ENCODE peak calls at places on chromosomes 7 and 10, in ten cellular contexts. One of them, this sample, is unnamed.

GRCh38 chr7:116490351-116490750 is 9.2 kb upstream of the CAV2 start:
- DNase-seq in thoracic aorta: no peak
- DNase-seq in breast epithelium: no peak
- DNase-seq in epithelial cell of esophagus: no peak
- DNase-seq in AG10803: no peak
- DNase-seq in heart left ventricle: no peak
- DNase-seq in progenitor cell of endocrine pancreas: no peak
- DNase-seq in RWPE1: no peak
- DNase-seq in IMR-90: no peak
- DNase-seq in kidney epithelial cell: no peak
- DNase-seq in this sample: no peak

GRCh38 chr7:106866298-106867281 is 1.5 kb downstream of the PIK3CG start:
- DNase-seq in thoracic aorta: no peak
- DNase-seq in breast epithelium: no peak
- DNase-seq in epithelial cell of esophagus: no peak
- DNase-seq in AG10803: no peak
- DNase-seq in heart left ventricle: no peak
- DNase-seq in progenitor cell of endocrine pancreas: no peak
- DNase-seq in RWPE1: no peak
- DNase-seq in IMR-90: no peak
- DNase-seq in kidney epithelial cell: no peak
- DNase-seq in this sample: no peak

GRCh38 chr10:3886666-3887251 is 101.8 kb upstream of the KLF6 start:
- DNase-seq in thoracic aorta: no peak
- DNase-seq in breast epithelium: no peak
- DNase-seq in epithelial cell of esophagus: peak; percentile 96
- DNase-seq in AG10803: peak; percentile 88
- DNase-seq in heart left ventricle: peak; percentile 30
- DNase-seq in progenitor cell of endocrine pancreas: no peak
- DNase-seq in RWPE1: peak; percentile 48
- DNase-seq in IMR-90: peak; percentile 96
- DNase-seq in kidney epithelial cell: peak; percentile 89
- DNase-seq in this sample: peak; percentile 39

GRCh38 chr10:132397671-132398565 is 918 bp downstream of the PWWP2B start:
- DNase-seq in thoracic aorta: no peak
- DNase-seq in breast epithelium: no peak
- DNase-seq in epithelial cell of esophagus: peak; percentile 76
- DNase-seq in AG10803: peak; percentile 56
- DNase-seq in heart left ventricle: no peak
- DNase-seq in progenitor cell of endocrine pancreas: no peak
- DNase-seq in RWPE1: no peak
- DNase-seq in IMR-90: peak; percentile 47
- DNase-seq in kidney epithelial cell: no peak
- DNase-seq in this sample: no peak

GRCh38 chr10:103783686-103784085 is 71.7 kb downstream of the SH3PXD2A start:
- DNase-seq in thoracic aorta: no peak
- DNase-seq in breast epithelium: no peak
- DNase-seq in epithelial cell of esophagus: no peak
- DNase-seq in AG10803: no peak
- DNase-seq in heart left ventricle: no peak
- DNase-seq in progenitor cell of endocrine pancreas: no peak
- DNase-seq in RWPE1: no peak
- DNase-seq in IMR-90: no peak
- DNase-seq in kidney epithelial cell: no peak
- DNase-seq in this sample: no peak

GRCh38 chr10:97583476-97583875 is 713 bp upstream of the HOGA1 start:
- DNase-seq in thoracic aorta: no peak
- DNase-seq in breast epithelium: no peak
- DNase-seq in epithelial cell of esophagus: no peak
- DNase-seq in AG10803: no peak
- DNase-seq in heart left ventricle: no peak
- DNase-seq in progenitor cell of endocrine pancreas: no peak
- DNase-seq in RWPE1: no peak
- DNase-seq in IMR-90: no peak
- DNase-seq in kidney epithelial cell: no peak
- DNase-seq in this sample: no peak

GRCh38 chr7:147412782-147413186 is 1177.8 kb upstream of the C7orf33 start:
- DNase-seq in thoracic aorta: no peak
- DNase-seq in breast epithelium: no peak
- DNase-seq in epithelial cell of esophagus: peak; percentile 52
- DNase-seq in AG10803: peak; percentile 99
- DNase-seq in heart left ventricle: no peak
- DNase-seq in progenitor cell of endocrine pancreas: no peak
- DNase-seq in RWPE1: peak; percentile 0
- DNase-seq in IMR-90: peak; percentile 91
- DNase-seq in kidney epithelial cell: peak; percentile 42
- DNase-seq in this sample: peak; percentile 63

GRCh38 chr10:48759113-48759901 is 74.6 kb downstream of the WDFY4 start:
- DNase-seq in thoracic aorta: no peak
- DNase-seq in breast epithelium: no peak
- DNase-seq in epithelial cell of esophagus: no peak
- DNase-seq in AG10803: no peak
- DNase-seq in heart left ventricle: no peak
- DNase-seq in progenitor cell of endocrine pancreas: no peak
- DNase-seq in RWPE1: no peak
- DNase-seq in IMR-90: no peak
- DNase-seq in kidney epithelial cell: no peak
- DNase-seq in this sample: no peak

GRCh38 chr7:12066004-12066403 is 145.1 kb upstream of the TMEM106B start:
- DNase-seq in thoracic aorta: no peak
- DNase-seq in breast epithelium: no peak
- DNase-seq in epithelial cell of esophagus: peak; percentile 87
- DNase-seq in AG10803: no peak
- DNase-seq in heart left ventricle: no peak
- DNase-seq in progenitor cell of endocrine pancreas: no peak
- DNase-seq in RWPE1: peak; percentile 5
- DNase-seq in IMR-90: no peak
- DNase-seq in kidney epithelial cell: no peak
- DNase-seq in this sample: no peak

GRCh38 chr7:1665721-1666250 is 4.3 kb upstream of the ELFN1 start:
- DNase-seq in thoracic aorta: no peak
- DNase-seq in breast epithelium: peak; percentile 30
- DNase-seq in epithelial cell of esophagus: peak; percentile 15
- DNase-seq in AG10803: peak; percentile 33
- DNase-seq in heart left ventricle: no peak
- DNase-seq in progenitor cell of endocrine pancreas: peak; percentile 25
- DNase-seq in RWPE1: no peak
- DNase-seq in IMR-90: peak; percentile 4
- DNase-seq in kidney epithelial cell: no peak
- DNase-seq in this sample: no peak

GRCh38 chr7:149284343-149284742 is 22.3 kb downstream of the ZNF783 start:
- DNase-seq in thoracic aorta: no peak
- DNase-seq in breast epithelium: peak; percentile 33
- DNase-seq in epithelial cell of esophagus: peak; percentile 11
- DNase-seq in AG10803: no peak
- DNase-seq in heart left ventricle: no peak
- DNase-seq in progenitor cell of endocrine pancreas: no peak
- DNase-seq in RWPE1: no peak
- DNase-seq in IMR-90: no peak
- DNase-seq in kidney epithelial cell: no peak
- DNase-seq in this sample: no peak

GRCh38 chr10:3225589-3225988 is 53.0 kb upstream of the PITRM1 start:
- DNase-seq in thoracic aorta: no peak
- DNase-seq in breast epithelium: no peak
- DNase-seq in epithelial cell of esophagus: peak; percentile 86
- DNase-seq in AG10803: peak; percentile 92
- DNase-seq in heart left ventricle: no peak
- DNase-seq in progenitor cell of endocrine pancreas: no peak
- DNase-seq in RWPE1: peak; percentile 59
- DNase-seq in IMR-90: peak; percentile 69
- DNase-seq in kidney epithelial cell: no peak
- DNase-seq in this sample: no peak

GRCh38 chr7:141660259-141660658 is 41.7 kb downstream of the DENND11 start:
- DNase-seq in thoracic aorta: no peak
- DNase-seq in breast epithelium: no peak
- DNase-seq in epithelial cell of esophagus: no peak
- DNase-seq in AG10803: no peak
- DNase-seq in heart left ventricle: peak; percentile 44
- DNase-seq in progenitor cell of endocrine pancreas: no peak
- DNase-seq in RWPE1: no peak
- DNase-seq in IMR-90: peak; percentile 35
- DNase-seq in kidney epithelial cell: no peak
- DNase-seq in this sample: no peak

GRCh38 chr7:207418-208127 is 15.2 kb downstream of the FAM20C start:
- DNase-seq in thoracic aorta: no peak
- DNase-seq in breast epithelium: no peak
- DNase-seq in epithelial cell of esophagus: no peak
- DNase-seq in AG10803: no peak
- DNase-seq in heart left ventricle: no peak
- DNase-seq in progenitor cell of endocrine pancreas: no peak
- DNase-seq in RWPE1: no peak
- DNase-seq in IMR-90: no peak
- DNase-seq in kidney epithelial cell: no peak
- DNase-seq in this sample: no peak
- TF ChIP-seq CTCF in thoracic aorta: no peak
- TF ChIP-seq CTCF in breast epithelium: no peak
- TF ChIP-seq CTCF in epithelial cell of esophagus: no peak
- TF ChIP-seq CTCF in AG10803: peak; percentile 17
- TF ChIP-seq CTCF in heart left ventricle: no peak
- TF ChIP-seq CTCF in progenitor cell of endocrine pancreas: peak; percentile 47
- TF ChIP-seq CTCF in RWPE1: no peak
- TF ChIP-seq CTCF in IMR-90: peak; percentile 29
- TF ChIP-seq CTCF in kidney epithelial cell: peak; percentile 35
- TF ChIP-seq CTCF in this sample: peak; percentile 14

DNA sequence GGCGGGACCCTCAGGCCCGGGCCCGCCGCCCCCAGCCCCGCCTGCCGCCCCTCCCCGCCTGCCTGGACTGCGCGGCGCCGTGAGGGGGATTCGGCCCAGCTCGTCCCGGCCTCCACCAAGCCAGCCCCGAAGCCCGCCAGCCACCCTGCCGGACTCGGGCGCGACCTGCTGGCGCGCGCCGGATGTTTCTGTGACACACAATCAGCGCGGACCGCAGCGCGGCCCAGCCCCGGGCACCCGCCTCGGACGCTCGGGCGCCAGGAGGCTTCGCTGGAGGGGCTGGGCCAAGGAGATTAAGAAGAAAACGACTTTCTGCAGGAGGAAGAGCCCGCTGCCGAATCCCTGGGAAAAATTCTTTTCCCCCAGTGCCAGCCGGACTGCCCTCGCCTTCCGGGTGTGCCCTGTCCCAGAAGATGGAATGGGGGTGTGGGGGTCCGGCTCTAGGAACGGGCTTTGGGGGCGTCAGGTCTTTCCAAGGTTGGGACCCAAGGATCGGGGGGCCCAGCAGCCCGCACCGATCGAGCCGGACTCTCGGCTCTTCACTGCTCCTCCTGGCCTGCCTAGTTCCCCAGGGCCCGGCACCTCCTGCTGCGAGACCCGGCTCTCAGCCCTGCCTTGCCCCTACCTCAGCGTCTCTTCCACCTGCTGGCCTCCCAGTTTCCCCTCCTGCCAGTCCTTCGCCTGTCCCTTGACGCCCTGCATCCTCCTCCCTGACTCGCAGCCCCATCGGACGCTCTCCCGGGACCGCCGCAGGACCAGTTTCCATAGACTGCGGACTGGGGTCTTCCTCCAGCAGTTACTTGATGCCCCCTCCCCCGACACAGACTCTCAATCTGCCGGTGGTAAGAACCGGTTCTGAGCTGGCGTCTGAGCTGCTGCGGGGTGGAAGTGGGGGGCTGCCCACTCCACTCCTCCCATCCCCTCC is 82.7 kb downstream of the PAX2 start:
- DNase-seq in thoracic aorta: no peak
- DNase-seq in breast epithelium: peak; percentile 57
- DNase-seq in epithelial cell of esophagus: no peak
- DNase-seq in AG10803: no peak
- DNase-seq in heart left ventricle: no peak
- DNase-seq in progenitor cell of endocrine pancreas: peak; percentile 51
- DNase-seq in RWPE1: no peak
- DNase-seq in IMR-90: no peak
- DNase-seq in kidney epithelial cell: no peak
- DNase-seq in this sample: no peak
- TF ChIP-seq CTCF in thoracic aorta: no peak
- TF ChIP-seq CTCF in breast epithelium: no peak
- TF ChIP-seq CTCF in epithelial cell of esophagus: no peak
- TF ChIP-seq CTCF in AG10803: no peak
- TF ChIP-seq CTCF in heart left ventricle: no peak
- TF ChIP-seq CTCF in progenitor cell of endocrine pancreas: no peak
- TF ChIP-seq CTCF in RWPE1: no peak
- TF ChIP-seq CTCF in IMR-90: no peak
- TF ChIP-seq CTCF in kidney epithelial cell: no peak
- TF ChIP-seq CTCF in this sample: no peak

DNA sequence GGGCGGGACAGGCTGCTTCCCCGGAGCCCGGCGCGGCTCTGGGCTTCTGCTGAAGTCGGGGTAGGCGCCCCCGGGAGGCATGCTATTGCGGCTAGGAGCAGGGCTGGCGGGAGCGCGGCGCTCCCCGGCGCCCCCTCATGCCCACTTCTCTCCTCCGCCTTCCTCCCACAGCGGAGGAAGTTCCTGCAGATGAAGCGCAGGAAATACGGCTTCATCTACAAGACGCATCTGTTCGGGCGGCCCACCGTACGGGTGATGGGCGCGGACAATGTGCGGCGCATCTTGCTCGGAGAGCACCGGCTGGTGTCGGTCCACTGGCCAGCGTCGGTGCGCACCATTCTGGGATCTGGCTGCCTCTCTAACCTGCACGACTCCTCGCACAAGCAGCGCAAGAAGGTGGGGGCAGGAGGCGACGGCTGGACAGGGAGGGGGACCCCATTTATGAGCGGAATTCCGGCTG is 474 bp downstream of the CYP26A1 start:
- DNase-seq in thoracic aorta: no peak
- DNase-seq in breast epithelium: no peak
- DNase-seq in epithelial cell of esophagus: no peak
- DNase-seq in AG10803: no peak
- DNase-seq in heart left ventricle: no peak
- DNase-seq in progenitor cell of endocrine pancreas: no peak
- DNase-seq in RWPE1: no peak
- DNase-seq in IMR-90: no peak
- DNase-seq in kidney epithelial cell: no peak
- DNase-seq in this sample: no peak
- TF ChIP-seq CTCF in thoracic aorta: no peak
- TF ChIP-seq CTCF in breast epithelium: no peak
- TF ChIP-seq CTCF in epithelial cell of esophagus: no peak
- TF ChIP-seq CTCF in AG10803: no peak
- TF ChIP-seq CTCF in heart left ventricle: no peak
- TF ChIP-seq CTCF in progenitor cell of endocrine pancreas: peak; percentile 32
- TF ChIP-seq CTCF in RWPE1: no peak
- TF ChIP-seq CTCF in IMR-90: peak; percentile 12
- TF ChIP-seq CTCF in kidney epithelial cell: no peak
- TF ChIP-seq CTCF in this sample: no peak

DNA sequence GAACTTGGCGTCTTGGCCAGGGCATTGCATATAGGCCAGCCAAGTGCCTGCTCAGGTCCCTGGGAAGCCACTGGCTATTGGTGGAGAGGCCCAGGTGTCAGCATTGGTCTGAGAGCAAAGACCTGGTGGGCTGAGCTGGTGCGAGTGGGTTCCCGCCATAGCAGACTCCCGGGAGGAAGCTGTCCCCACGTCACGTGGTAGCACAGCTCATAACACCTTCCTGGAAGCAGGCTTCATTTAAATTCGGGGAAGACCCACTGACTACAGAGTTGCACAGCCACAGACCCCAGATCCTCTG is 130.5 kb downstream of the WDR37 start:
- DNase-seq in thoracic aorta: no peak
- DNase-seq in breast epithelium: no peak
- DNase-seq in epithelial cell of esophagus: no peak
- DNase-seq in AG10803: no peak
- DNase-seq in heart left ventricle: no peak
- DNase-seq in progenitor cell of endocrine pancreas: no peak
- DNase-seq in RWPE1: no peak
- DNase-seq in IMR-90: no peak
- DNase-seq in kidney epithelial cell: no peak
- DNase-seq in this sample: no peak
- TF ChIP-seq CTCF in thoracic aorta: no peak
- TF ChIP-seq CTCF in breast epithelium: no peak
- TF ChIP-seq CTCF in epithelial cell of esophagus: no peak
- TF ChIP-seq CTCF in AG10803: no peak
- TF ChIP-seq CTCF in heart left ventricle: no peak
- TF ChIP-seq CTCF in progenitor cell of endocrine pancreas: no peak
- TF ChIP-seq CTCF in RWPE1: no peak
- TF ChIP-seq CTCF in IMR-90: no peak
- TF ChIP-seq CTCF in kidney epithelial cell: no peak
- TF ChIP-seq CTCF in this sample: no peak